ENCODE peak calls at places on chromosomes 6 and 20, in four cellular contexts. H is neural progenitor cell, Q is colonic mucosa, V is BE2C. L is an unnamed sample.

GRCh38 chr6:57068066-57068465 is 21.6 kb downstream of the KIAA1586 start:
- DNase-seq in H (no peak), Q (no peak), V (no peak), L (no peak)

GRCh38 chr6:90406142-90406794 is 109.6 kb upstream of the BACH2 start:
- DNase-seq in H (no peak), Q (no peak), V (no peak), L (no peak)

GRCh38 chr6:90413867-90414266 is 117.2 kb upstream of the BACH2 start:
- DNase-seq in H (peak; percentile 84), Q (peak; percentile 30), V (peak; percentile 24), L (peak; percentile 70)

GRCh38 chr6:41929918-41930317 is 8.6 kb downstream of the BYSL start:
- DNase-seq in H (no peak), Q (no peak), V (no peak), L (no peak)

GRCh38 chr6:10540073-10540746 is 19.1 kb downstream of the GCNT2 start:
- DNase-seq in H (no peak), Q (no peak), V (no peak), L (no peak)

GRCh38 chr20:32476684-32477593 is 108.2 kb downstream of the NOL4L start:
- DNase-seq in H (no peak), Q (no peak), V (no peak), L (peak; percentile 56)

GRCh38 chr6:160041608-160042007 is 72.7 kb downstream of the IGF2R start:
- DNase-seq in H (no peak), Q (no peak), V (no peak), L (no peak)

GRCh38 chr6:1316482-1317220 is 4.8 kb downstream of the FOXQ1 start:
- DNase-seq in H (peak; percentile 78), Q (no peak), V (peak; percentile 31), L (peak; percentile 15)

GRCh38 chr6:159002432-159003160 is 2.6 kb upstream of the RSPH3 start:
- DNase-seq in H (no peak), Q (no peak), V (no peak), L (no peak)

GRCh38 chr20:57663241-57663640 is 43.0 kb upstream of the ZBP1 start:
- DNase-seq in H (no peak), Q (no peak), V (peak; percentile 3), L (no peak)

GRCh38 chr20:50491926-50492634 is 18.1 kb upstream of the PTPN1 start:
- DNase-seq in H (no peak), Q (peak; percentile 72), V (no peak), L (no peak)

GRCh38 chr6:119179842-119180241 is 101.4 kb upstream of the FAM184A start:
- DNase-seq in H (no peak), Q (no peak), V (no peak), L (no peak)

GRCh38 chr20:46945465-46945864 is 50.8 kb downstream of the EYA2 start:
- DNase-seq in H (peak; percentile 34), Q (no peak), V (no peak), L (no peak)

GRCh38 chr6:25312034-25312620 is 33.0 kb downstream of the CARMIL1 start:
- DNase-seq in H (no peak), Q (peak; percentile 51), V (no peak), L (peak; percentile 37)

GRCh38 chr20:59159822-59160740 is 3.5 kb upstream of the ZNF831 start:
- DNase-seq in H (no peak), Q (peak; percentile 23), V (no peak), L (peak; percentile 62)

GRCh38 chr20:50415516-50416268 is 94.5 kb upstream of the PTPN1 start:
- DNase-seq in H (peak; percentile 38), Q (peak; percentile 98), V (peak; percentile 65), L (peak; percentile 97)

GRCh38 chr6:75755704-75756103 is 6.7 kb downstream of the MYO6 start:
- DNase-seq in H (no peak), Q (no peak), V (no peak), L (no peak)

GRCh38 chr6:39777661-39778060 is 14.5 kb upstream of the DAAM2 start:
- DNase-seq in H (no peak), Q (no peak), V (no peak), L (no peak)

GRCh38 chr6:149347067-149347466 is 29.6 kb downstream of the TAB2 start:
- DNase-seq in H (no peak), Q (no peak), V (no peak), L (no peak)

GRCh38 chr6:121222656-121223055 is 111.6 kb downstream of the TBC1D32 start:
- DNase-seq in H (no peak), Q (no peak), V (no peak), L (no peak)

GRCh38 chr6:157732007-157732406 is 91.0 kb upstream of the SNX9 start:
- DNase-seq in H (no peak), Q (no peak), V (no peak), L (no peak)

GRCh38 chr20:50372770-50373088 is 137.5 kb upstream of the PTPN1 start:
- DNase-seq in H (no peak), Q (no peak), V (no peak), L (no peak)

GRCh38 chr6:96157018-96157565 is 141.3 kb downstream of the FUT9 start:
- DNase-seq in H (no peak), Q (no peak), V (no peak), L (no peak)

GRCh38 chr20:44199877-44200276 is 10.7 kb downstream of the OSER1 start:
- DNase-seq in H (no peak), Q (no peak), V (no peak), L (no peak)

GRCh38 chr6:109235639-109236038 is 140.3 kb downstream of the CEP57L1 start:
- DNase-seq in H (no peak), Q (no peak), V (no peak), L (no peak)

GRCh38 chr6:131067521-131067920 is 4.5 kb upstream of the EPB41L2 start:
- DNase-seq in H (no peak), Q (no peak), V (no peak), L (no peak)

GRCh38 chr6:11855743-11856142 is 77.1 kb upstream of the ADTRP start:
- DNase-seq in H (no peak), Q (no peak), V (no peak), L (no peak)

GRCh38 chr6:155130161-155130853 is 133.5 kb upstream of the CLDN20 start:
- DNase-seq in H (no peak), Q (no peak), V (no peak), L (no peak)

GRCh38 chr6:148835920-148836441 is 89.2 kb downstream of the UST start:
- DNase-seq in H (no peak), Q (no peak), V (no peak), L (no peak)

GRCh38 chr20:1894951-1895673 is at the start of gene SIRPA:
- DNase-seq in H (peak; percentile 66), Q (peak; percentile 44), V (peak; percentile 54), L (no peak)
- H3K4me1 ChIP-seq in H (peaks cover 36% of the 10 kb centered on the region), Q (no peaks in the 10 kb centered on the region), V (no peaks in the 10 kb centered on the region), L (peaks cover 3% of the 10 kb centered on the region)

GRCh38 chr20:38731738-38732113 is 7.4 kb downstream of the SLC32A1 start:
- DNase-seq in H (no peak), Q (no peak), V (no peak), L (no peak)
- TF ChIP-seq CTCF in H (no peak), Q (peak; percentile 9), V (no peak), L (no peak)

DNA sequence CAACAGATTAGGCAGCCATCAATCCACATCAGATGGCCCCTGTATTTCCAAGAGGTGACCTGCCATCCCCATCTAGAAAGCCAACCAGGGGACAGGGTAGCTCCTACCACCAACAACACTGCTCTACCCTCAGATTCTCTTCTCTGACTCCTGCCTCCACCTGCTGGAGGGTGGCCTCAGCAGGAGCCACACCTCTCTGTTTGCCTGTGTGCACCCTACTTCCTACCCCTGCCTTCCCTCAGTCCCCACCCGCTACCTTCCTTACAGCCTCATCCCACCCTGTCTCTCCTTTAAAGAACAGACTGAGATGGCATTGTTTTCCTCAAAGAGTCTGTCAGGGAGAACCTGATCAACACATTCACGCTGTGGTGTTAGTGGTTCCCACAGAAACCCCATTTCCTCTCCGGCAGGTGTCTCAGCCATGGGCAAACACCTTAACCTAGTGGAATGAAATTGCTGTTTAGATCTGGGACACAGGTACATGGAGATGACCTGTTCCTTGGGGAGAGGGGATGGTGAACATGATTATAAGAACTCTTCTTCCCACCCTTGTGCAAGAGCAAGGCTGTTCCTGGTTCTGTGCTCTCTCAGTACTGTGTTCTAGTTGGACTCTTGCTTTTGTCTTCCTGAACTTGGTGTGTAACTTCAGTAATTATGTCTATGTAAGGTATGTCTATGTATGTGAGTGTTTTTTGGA is 1.8 kb downstream of the ENTPD6 start:
- DNase-seq in H (no peak), Q (peak; percentile 58), V (no peak), L (peak; percentile 62)
- H3K4me3 ChIP-seq in H (peak overlapping the region; percentile 80), Q (peak overlapping the region; percentile 83), V (no peak overlapping the region), L (no peak overlapping the region)

GRCh38 chr6:127481081-127481480 is 21.9 kb upstream of the KIAA0408 start:
- DNase-seq in H (no peak), Q (no peak), V (no peak), L (no peak)
- H3K4me1 ChIP-seq in H (peaks cover 23% of the 10 kb centered on the region), Q (no peaks in the 10 kb centered on the region), V (no peaks in the 10 kb centered on the region), L (no peaks in the 10 kb centered on the region)